ENCODE peak calls at places on chromosomes 5 and 9, in eight cellular contexts. S is tibial artery; X is T1000; U is stimulated activated CD8-positive, alpha-beta memory T cell treated with anti-CD3 and anti-CD28 coated beads, Interleukin-4, amount 100 ng/mL, for 1 hour; V is nucleus accumbens; Z is COR-L47; J is effector memory CD4-positive, alpha-beta T cell; I is neural crest cell. T is an unnamed sample.

GRCh38 chr9:112111461-112111860 is 63.6 kb downstream of the SUSD1 start:
- DNase-seq in I (no peak), U (no peak), X (no peak), V (no peak), Z (no peak), J (no peak), S (no peak), T (no peak)

GRCh38 chr9:16131269-16131668 is 578.4 kb downstream of the CCDC171 start:
- DNase-seq in V (no peak), U (no peak), J (no peak), I (no peak), S (no peak), Z (no peak), X (no peak), T (no peak)

GRCh38 chr9:100445161-100445902 is 18.4 kb downstream of the MSANTD3 start:
- DNase-seq in J (no peak), I (no peak), X (no peak), V (no peak), Z (no peak), U (no peak), S (no peak), T (no peak)

GRCh38 chr5:123441408-123441807 is 18.2 kb upstream of the CEP120 start:
- DNase-seq in I (no peak), J (no peak), Z (no peak), U (no peak), S (no peak), X (no peak), V (no peak), T (no peak)

GRCh38 chr5:82512025-82512424 is 233.9 kb upstream of the RPS23 start:
- DNase-seq in I (no peak), J (no peak), S (no peak), V (no peak), Z (no peak), X (no peak), U (no peak), T (no peak)

GRCh38 chr5:14676320-14676719 is 11.8 kb downstream of the OTULIN start:
- DNase-seq in S (peak), I (no peak), U (no peak), V (no peak), X (no peak), J (no peak), Z (no peak), T (peak)

GRCh38 chr5:61779743-61780142 is 447.7 kb downstream of the ZSWIM6 start:
- DNase-seq in J (no peak), I (no peak), Z (no peak), V (no peak), X (no peak), U (no peak), S (no peak), T (no peak)

GRCh38 chr5:96198673-96199072 is 234.4 kb downstream of the PCSK1 start:
- DNase-seq in V (no peak), S (no peak), J (no peak), U (no peak), X (no peak), I (no peak), Z (no peak), T (no peak)

GRCh38 chr5:179793470-179794139 is at the start of gene LTC4S:
- DNase-seq in I (no peak), S (peak), J (peak), U (no peak), V (peak), X (no peak), Z (no peak), T (no peak)

GRCh38 chr5:59036274-59036961 is 453.5 kb downstream of the RAB3C start:
- DNase-seq in I (no peak), Z (no peak), V (no peak), U (no peak), X (peak), S (peak), J (peak), T (no peak)

GRCh38 chr5:65809817-65810531 is 88.0 kb downstream of the NLN start:
- DNase-seq in S (peak), I (no peak), X (no peak), J (no peak), V (no peak), U (no peak), Z (no peak), T (peak)

GRCh38 chr5:57853929-57854697 is 371.5 kb upstream of the ACTBL2 start:
- DNase-seq in S (no peak), X (no peak), U (no peak), J (no peak), I (no peak), Z (no peak), V (no peak), T (no peak)

GRCh38 chr5:1020461-1020961 is 11.9 kb downstream of the NKD2 start:
- DNase-seq in X (no peak), Z (no peak), S (no peak), I (no peak), J (no peak), U (no peak), V (no peak), T (no peak)

GRCh38 chr9:6757988-6758417 is 230 bp downstream of the KDM4C start:
- DNase-seq in I (no peak), U (no peak), J (no peak), X (no peak), V (no peak), Z (no peak), S (no peak), T (peak)

GRCh38 chr5:126031989-126032716 is 391.1 kb upstream of the GRAMD2B start:
- DNase-seq in Z (peak), V (no peak), S (peak), J (no peak), U (no peak), I (no peak), X (no peak), T (no peak)

GRCh38 chr5:147509710-147510651 is at the start of gene DPYSL3:
- DNase-seq in I (peak), X (peak), U (no peak), V (peak), J (no peak), S (peak), Z (peak), T (no peak)

GRCh38 chr5:78511116-78511906 is 137.3 kb downstream of the LHFPL2 start:
- DNase-seq in V (peak), U (no peak), S (peak), I (no peak), J (no peak), X (no peak), Z (no peak), T (no peak)

GRCh38 chr9:34993502-34994428 is 4.2 kb downstream of the DNAJB5 start:
- DNase-seq in V (no peak), X (peak), J (no peak), S (peak), Z (peak), U (no peak), I (no peak), T (no peak)

GRCh38 chr9:95666096-95666784 is 149.5 kb upstream of the PTCH1 start:
- DNase-seq in Z (peak), V (no peak), X (no peak), I (no peak), J (no peak), S (no peak), U (no peak), T (no peak)

GRCh38 chr5:138354926-138355378 is 2.5 kb downstream of the KDM3B start:
- DNase-seq in I (no peak), S (no peak), Z (no peak), X (peak), J (peak), U (no peak), V (no peak), T (peak)

T was measured in K562.